ENCODE peak calls at places on chromosomes 7 and 10, in seven cellular contexts. G is B cell, X is GM12865, U is fibroblast of pulmonary artery, I is body of pancreas, C is brain microvascular endothelial cell, Z is tibial artery. Y is an unnamed sample.

GRCh38 chr10:73647211-73647874 is 6.1 kb upstream of the MYOZ1 start:
- DNase-seq in G (peak), X (peak), U (peak), I (peak), C (no peak), Z (peak), Y (peak)

GRCh38 chr7:151008143-151008510 is 16.2 kb downstream of the ATG9B start:
- DNase-seq in G (no peak), X (no peak), U (peak), I (no peak), C (no peak), Z (no peak), Y (no peak)

GRCh38 chr10:118621304-118621942 is 26.0 kb upstream of the PRLHR start:
- DNase-seq in G (no peak), X (no peak), U (no peak), I (no peak), C (no peak), Z (no peak), Y (peak)

GRCh38 chr7:25886387-25887240 is 265.4 kb upstream of the NFE2L3 start:
- DNase-seq in G (no peak), X (no peak), U (no peak), I (no peak), C (no peak), Z (no peak), Y (no peak)

GRCh38 chr10:8296090-8296741 is 241.7 kb downstream of the GATA3 start:
- DNase-seq in G (no peak), X (no peak), U (no peak), I (no peak), C (no peak), Z (no peak), Y (peak)

GRCh38 chr7:73749931-73750776 is 11.6 kb upstream of the ABHD11 start:
- DNase-seq in G (no peak), X (no peak), U (no peak), I (no peak), C (no peak), Z (no peak), Y (no peak)

GRCh38 chr7:131015131-131015954 is 281.3 kb upstream of the KLF14 start:
- DNase-seq in G (no peak), X (no peak), U (peak), I (no peak), C (peak), Z (no peak), Y (peak)

GRCh38 chr7:21092923-21093702 is 306.4 kb upstream of the SP8 start:
- DNase-seq in G (no peak), X (no peak), U (no peak), I (no peak), C (no peak), Z (no peak), Y (no peak)

GRCh38 chr10:30775779-30776591 is 146.4 kb upstream of the LYZL2 start:
- DNase-seq in G (no peak), X (no peak), U (peak), I (no peak), C (peak), Z (no peak), Y (no peak)

GRCh38 chr7:82714883-82715282 is 271.3 kb upstream of the CACNA2D1 start:
- DNase-seq in G (no peak), X (no peak), U (no peak), I (no peak), C (no peak), Z (no peak), Y (peak)

GRCh38 chr10:89100680-89101079 is 106.4 kb downstream of the CH25H start:
- DNase-seq in G (no peak), X (no peak), U (peak), I (no peak), C (peak), Z (no peak), Y (no peak)

GRCh38 chr10:89392974-89393373 is 551 bp downstream of the IFIT1 start:
- DNase-seq in G (no peak), X (peak), U (peak), I (peak), C (peak), Z (no peak), Y (peak)

GRCh38 chr10:99682752-99683151 is 23.4 kb downstream of the ENTPD7 start:
- DNase-seq in G (no peak), X (peak), U (peak), I (peak), C (no peak), Z (no peak), Y (peak)

GRCh38 chr7:82044497-82045080 is 274.7 kb upstream of the HGF start:
- DNase-seq in G (peak), X (peak), U (peak), I (peak), C (peak), Z (no peak), Y (peak)

GRCh38 chr7:85292908-85293576 is 106.2 kb upstream of the SEMA3D start:
- DNase-seq in G (peak), X (no peak), U (no peak), I (no peak), C (no peak), Z (no peak), Y (no peak)

GRCh38 chr10:69220041-69220451 is at the start of gene HKDC1:
- DNase-seq in G (no peak), X (no peak), U (no peak), I (peak), C (no peak), Z (no peak), Y (no peak)

GRCh38 chr7:55246181-55246580 is 119.0 kb upstream of the LANCL2 start:
- DNase-seq in G (no peak), X (no peak), U (peak), I (no peak), C (no peak), Z (no peak), Y (peak)

GRCh38 chr7:78015574-78016260 is 217.1 kb downstream of the PHTF2 start:
- DNase-seq in G (no peak), X (no peak), U (peak), I (peak), C (no peak), Z (no peak), Y (no peak)

GRCh38 chr7:43639858-43640491 is 57.1 kb downstream of the STK17A start:
- DNase-seq in G (no peak), X (no peak), U (peak), I (peak), C (peak), Z (no peak), Y (peak)

GRCh38 chr7:2438775-2439174 is 35.4 kb downstream of the CHST12 start:
- DNase-seq in G (no peak), X (no peak), U (no peak), I (no peak), C (no peak), Z (no peak), Y (no peak)

GRCh38 chr10:50788951-50789904 is 49.5 kb downstream of the ASAH2B start:
- DNase-seq in G (no peak), X (peak), U (peak), I (peak), C (peak), Z (no peak), Y (peak)

GRCh38 chr7:44489955-44490350 is 505 bp downstream of the NUDCD3 start:
- DNase-seq in G (no peak), X (peak), U (peak), I (no peak), C (peak), Z (no peak), Y (peak)

GRCh38 chr7:136923111-136923510 is 54.7 kb downstream of the CHRM2 start:
- DNase-seq in G (no peak), X (no peak), U (peak), I (no peak), C (peak), Z (no peak), Y (no peak)

GRCh38 chr7:70000747-70001348 is 402.6 kb downstream of the AUTS2 start:
- DNase-seq in G (no peak), X (no peak), U (no peak), I (no peak), C (no peak), Z (no peak), Y (no peak)

GRCh38 chr7:39921505-39922250 is 28.4 kb upstream of the CDK13 start:
- DNase-seq in G (no peak), X (no peak), U (no peak), I (no peak), C (no peak), Z (no peak), Y (peak)

GRCh38 chr10:60377955-60378354 is 11.7 kb downstream of the ANK3 start:
- DNase-seq in G (no peak), X (no peak), U (peak), I (no peak), C (no peak), Z (no peak), Y (peak)

GRCh38 chr7:22295402-22296264 is 61.3 kb downstream of the RAPGEF5 start:
- DNase-seq in G (no peak), X (no peak), U (peak), I (no peak), C (no peak), Z (no peak), Y (peak)
- TF ChIP-seq CTCF in G (no peak), X (no peak), U (no peak), I (peak), C (no peak), Z (no peak), Y (no peak)

GRCh38 chr10:77586719-77587423 is 50.7 kb downstream of the KCNMA1 start:
- DNase-seq in G (no peak), X (no peak), U (peak), I (no peak), C (peak), Z (peak), Y (peak)
- TF ChIP-seq CTCF in G (no peak), X (no peak), U (no peak), I (no peak), C (peak), Z (peak), Y (peak)

GRCh38 chr10:72126184-72126871 is 38.0 kb upstream of the SPOCK2 start:
- DNase-seq in G (peak), X (peak), U (peak), I (no peak), C (peak), Z (no peak), Y (peak)
- TF ChIP-seq CTCF in G (peak), X (peak), U (peak), I (peak), C (peak), Z (peak), Y (peak)

GRCh38 chr7:19728731-19729130 is 19.9 kb upstream of the POLR1F start:
- DNase-seq in G (no peak), X (no peak), U (no peak), I (no peak), C (no peak), Z (no peak), Y (no peak)

DNA sequence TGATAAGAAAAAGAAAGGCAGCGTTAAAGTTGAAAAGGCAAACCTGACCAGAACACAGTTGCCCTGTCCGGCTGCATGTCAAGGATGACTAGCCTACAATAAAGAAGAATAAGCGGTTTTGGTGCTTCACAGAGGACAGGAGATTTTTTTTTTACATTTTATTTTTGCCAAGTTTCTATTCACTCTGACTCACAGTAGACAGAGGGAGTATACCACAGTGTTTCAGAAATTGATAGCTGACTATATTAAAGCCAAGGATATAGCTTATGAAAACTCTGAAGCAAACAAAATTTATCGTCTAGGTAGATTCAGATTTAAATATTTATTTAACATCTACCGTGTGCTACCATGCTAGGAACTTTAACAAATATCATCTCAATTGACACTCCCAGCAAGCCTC is 16.9 kb upstream of the POLR1F start:
- DNase-seq in G (no peak), X (no peak), U (no peak), I (no peak), C (no peak), Z (no peak), Y (no peak)
- TF ChIP-seq CTCF in G (no peak), X (no peak), U (no peak), I (no peak), C (no peak), Z (no peak), Y (no peak)

GRCh38 chr10:102642553-102643345 is 1.5 kb upstream of the TRIM8 start:
- DNase-seq in G (no peak), X (peak), U (peak), I (peak), C (peak), Z (peak), Y (peak)
- TF ChIP-seq CTCF in G (no peak), X (no peak), U (no peak), I (no peak), C (no peak), Z (no peak), Y (no peak)

GRCh38 chr10:106609466-106609865 is 555.0 kb downstream of the SORCS1 start:
- DNase-seq in G (no peak), X (no peak), U (no peak), I (no peak), C (no peak), Z (no peak), Y (peak)

GRCh38 chr10:106608101-106608500 is 556.4 kb downstream of the SORCS1 start:
- DNase-seq in G (no peak), X (no peak), U (peak), I (no peak), C (no peak), Z (no peak), Y (no peak)

GRCh38 chr10:106612381-106612780 is 552.1 kb downstream of the SORCS1 start:
- DNase-seq in G (no peak), X (no peak), U (no peak), I (no peak), C (no peak), Z (no peak), Y (no peak)

GRCh38 chr10:106614293-106614692 is 550.2 kb downstream of the SORCS1 start:
- DNase-seq in G (no peak), X (no peak), U (no peak), I (no peak), C (no peak), Z (no peak), Y (peak)

GRCh38 chr10:106609867-106610266 is 554.6 kb downstream of the SORCS1 start:
- DNase-seq in G (no peak), X (peak), U (peak), I (no peak), C (no peak), Z (no peak), Y (peak)
- TF ChIP-seq CTCF in G (no peak), X (peak), U (peak), I (no peak), C (peak), Z (no peak), Y (peak)

Y was measured in epithelial cell of esophagus.